ENCODE peak calls at places on chromosomes 3 and 15, in seven cellular contexts. R is GM12878, E is SK-N-SH, U is HCT116, A is H1, Z is HepG2, D is K562. K is an unnamed sample.

GRCh38 chr3:64921666-64922065 is 233.9 kb upstream of the ADAMTS9 start:
- DNase-seq in R (no peak), E (no peak), U (no peak), A (no peak), Z (no peak), D (no peak), K (no peak)

GRCh38 chr3:72319202-72320095 is 528.8 kb downstream of the SHQ1 start:
- DNase-seq in R (no peak), E (no peak), U (no peak), A (no peak), Z (no peak), D (peak; percentile 86), K (no peak)

GRCh38 chr15:57376695-57377477 is 581 bp downstream of the CGNL1 start:
- DNase-seq in R (no peak), E (no peak), U (no peak), A (no peak), Z (peak; percentile 66), D (no peak), K (no peak)

GRCh38 chr3:45140392-45140791 is 5.8 kb downstream of the CDCP1 start:
- DNase-seq in R (no peak), E (no peak), U (no peak), A (no peak), Z (no peak), D (no peak), K (no peak)

GRCh38 chr3:197305854-197306253 is 7.4 kb upstream of the DLG1 start:
- DNase-seq in R (peak; percentile 75), E (no peak), U (no peak), A (no peak), Z (no peak), D (no peak), K (no peak)

GRCh38 chr15:84842781-84843180 is 25.6 kb downstream of the ALPK3 start:
- DNase-seq in R (no peak), E (no peak), U (no peak), A (no peak), Z (no peak), D (no peak), K (no peak)

GRCh38 chr3:66797916-66798560 is 200.1 kb upstream of the KBTBD8 start:
- DNase-seq in R (no peak), E (no peak), U (no peak), A (peak; percentile 78), Z (no peak), D (no peak), K (no peak)

GRCh38 chr3:50217681-50218080 is 12.6 kb downstream of the SLC38A3 start:
- DNase-seq in R (no peak), E (no peak), U (no peak), A (no peak), Z (no peak), D (no peak), K (no peak)

GRCh38 chr15:61489571-61489970 is 260.5 kb upstream of the RORA start:
- DNase-seq in R (no peak), E (no peak), U (no peak), A (no peak), Z (no peak), D (no peak), K (no peak)

GRCh38 chr3:25781758-25782594 is 1.3 kb downstream of the NGLY1 start:
- DNase-seq in R (peak; percentile 68), E (no peak), U (no peak), A (no peak), Z (no peak), D (peak; percentile 35), K (no peak)

GRCh38 chr3:194450341-194450740 is 36.5 kb downstream of the ATP13A3 start:
- DNase-seq in R (no peak), E (no peak), U (no peak), A (no peak), Z (no peak), D (no peak), K (no peak)

GRCh38 chr3:128170866-128171516 is 17.7 kb downstream of the EEFSEC start:
- DNase-seq in R (no peak), E (peak; percentile 80), U (peak; percentile 56), A (no peak), Z (peak; percentile 91), D (peak; percentile 78), K (peak; percentile 83)

GRCh38 chr15:60548101-60548500 is 69.2 kb upstream of the ICE2 start:
- DNase-seq in R (peak; percentile 85), E (no peak), U (no peak), A (no peak), Z (no peak), D (no peak), K (no peak)

GRCh38 chr3:191566469-191566868 is 105.5 kb downstream of the PYDC2 start:
- DNase-seq in R (no peak), E (no peak), U (no peak), A (no peak), Z (no peak), D (no peak), K (no peak)

GRCh38 chr3:25768851-25769250 is 14.4 kb downstream of the NGLY1 start:
- DNase-seq in R (no peak), E (no peak), U (no peak), A (no peak), Z (no peak), D (no peak), K (no peak)

GRCh38 chr3:42377681-42378080 is 32.7 kb downstream of the LYZL4 start:
- DNase-seq in R (no peak), E (no peak), U (no peak), A (no peak), Z (no peak), D (no peak), K (no peak)

GRCh38 chr3:27986204-27986879 is 255.1 kb upstream of the CMC1 start:
- DNase-seq in R (no peak), E (no peak), U (no peak), A (peak; percentile 21), Z (no peak), D (no peak), K (no peak)

GRCh38 chr3:27990347-27990746 is 251.1 kb upstream of the CMC1 start:
- DNase-seq in R (no peak), E (no peak), U (no peak), A (no peak), Z (no peak), D (no peak), K (no peak)

GRCh38 chr3:27990837-27991236 is 250.6 kb upstream of the CMC1 start:
- DNase-seq in R (no peak), E (no peak), U (no peak), A (no peak), Z (no peak), D (no peak), K (no peak)

GRCh38 chr3:27985369-27986035 is 255.9 kb upstream of the CMC1 start:
- DNase-seq in R (no peak), E (no peak), U (no peak), A (no peak), Z (no peak), D (no peak), K (no peak)
- TF ChIP-seq JUND in R (no peak), E (no peak), U (no peak), A (no peak), Z (no peak), D (no peak), K (no peak)

GRCh38 chr15:65106011-65106590 is 8.9 kb downstream of the UBAP1L start:
- DNase-seq in R (no peak), E (no peak), U (no peak), A (no peak), Z (no peak), D (no peak), K (no peak)

GRCh38 chr15:65105038-65105437 is 10.0 kb downstream of the UBAP1L start:
- DNase-seq in R (no peak), E (no peak), U (no peak), A (no peak), Z (no peak), D (no peak), K (no peak)

GRCh38 chr15:65115542-65115941 is 542 bp upstream of the UBAP1L start:
- DNase-seq in R (no peak), E (no peak), U (no peak), A (no peak), Z (no peak), D (no peak), K (no peak)

GRCh38 chr15:65115086-65115485 is at the start of gene UBAP1L:
- DNase-seq in R (no peak), E (no peak), U (no peak), A (no peak), Z (no peak), D (no peak), K (no peak)

GRCh38 chr15:65110676-65111292 is 4.2 kb downstream of the UBAP1L start:
- DNase-seq in R (no peak), E (peak; percentile 49), U (no peak), A (no peak), Z (no peak), D (peak; percentile 46), K (no peak)
- TF ChIP-seq JUND in R (no peak), E (no peak), U (no peak), A (no peak), Z (no peak), D (peak; percentile 34), K (no peak)

GRCh38 chr3:12750658-12751071 is 8.4 kb downstream of the TMEM40 start:
- DNase-seq in R (peak; percentile 48), E (no peak), U (no peak), A (no peak), Z (no peak), D (no peak), K (no peak)

GRCh38 chr3:12752111-12752510 is 6.9 kb downstream of the TMEM40 start:
- DNase-seq in R (no peak), E (no peak), U (no peak), A (no peak), Z (no peak), D (no peak), K (no peak)

GRCh38 chr3:12748477-12748876 is 10.6 kb downstream of the TMEM40 start:
- DNase-seq in R (no peak), E (no peak), U (no peak), A (no peak), Z (no peak), D (no peak), K (no peak)

GRCh38 chr3:12751548-12751947 is 7.5 kb downstream of the TMEM40 start:
- DNase-seq in R (no peak), E (no peak), U (no peak), A (no peak), Z (peak; percentile 10), D (no peak), K (peak; percentile 71)

DNA sequence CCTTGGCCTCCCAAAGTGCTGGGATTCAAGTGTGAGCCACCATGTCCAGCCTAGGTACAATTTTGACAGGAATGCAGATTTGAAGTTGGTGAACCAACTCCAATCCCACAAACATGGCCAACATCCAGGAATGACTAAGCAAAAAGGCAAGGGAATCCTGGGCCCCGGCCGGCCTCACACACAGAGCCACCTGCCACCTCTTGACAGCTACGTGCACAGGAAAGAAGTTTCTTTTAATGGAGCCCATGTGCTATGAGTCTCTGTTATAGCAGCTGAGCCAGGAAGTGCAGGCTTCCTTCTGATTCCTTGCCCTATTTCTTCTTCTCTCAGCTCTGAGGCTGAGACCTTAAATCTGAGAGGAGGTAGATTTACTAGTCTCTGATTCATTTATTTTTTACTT is 8.8 kb downstream of the TMEM40 start:
- DNase-seq in R (no peak), E (no peak), U (peak; percentile 47), A (no peak), Z (peak; percentile 31), D (peak; percentile 34), K (peak; percentile 94)
- TF ChIP-seq JUND in R (no peak), E (peak; percentile 22), U (no peak), A (no peak), Z (no peak), D (no peak), K (no peak)

DNA sequence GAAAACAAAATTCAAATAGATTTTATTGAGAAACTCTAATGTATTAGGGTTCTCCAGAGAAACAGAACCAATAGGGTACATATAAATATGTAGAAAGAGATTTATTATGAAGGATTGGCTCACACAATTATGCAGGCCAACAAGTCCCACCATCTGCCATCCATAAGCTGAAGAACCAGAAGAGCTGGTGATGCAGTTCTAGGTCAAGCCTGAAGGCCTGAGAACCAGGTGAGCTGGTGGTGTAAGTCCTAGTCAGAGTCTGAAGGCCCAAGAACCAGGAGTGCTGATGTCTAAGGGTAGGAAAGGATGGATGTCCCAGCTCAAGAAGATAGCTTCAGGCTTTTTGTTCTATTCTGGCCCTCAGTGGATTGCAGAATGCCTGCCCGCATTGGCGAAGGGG is 2.6 kb upstream of the NFKBIZ start:
- DNase-seq in R (no peak), E (no peak), U (no peak), A (no peak), Z (no peak), D (no peak), K (peak; percentile 74)
- TF ChIP-seq JUND in R (no peak), E (no peak), U (no peak), A (no peak), Z (no peak), D (no peak), K (no peak)

K was measured in T47D.